ENCODE peak calls at places on chromosomes 1 and 21, in six cellular contexts. L, K, F, G, W and V are unnamed samples.

GRCh38 chr1:10691075-10691739 is 105.2 kb downstream of the CASZ1 start:
- DNase-seq in L (no peak), K (no peak), F (no peak), G (no peak), W (no peak), V (no peak)

GRCh38 chr1:179164494-179164893 is 65.0 kb downstream of the ABL2 start:
- DNase-seq in L (peak; percentile 84), K (no peak), F (no peak), G (no peak), W (no peak), V (no peak)

GRCh38 chr1:3785458-3786157 is 10.7 kb downstream of the LRRC47 start:
- DNase-seq in L (no peak), K (no peak), F (peak; percentile 36), G (no peak), W (no peak), V (peak; percentile 44)

GRCh38 chr1:208203127-208203847 is 40.9 kb downstream of the PLXNA2 start:
- DNase-seq in L (peak; percentile 46), K (peak; percentile 65), F (peak; percentile 79), G (peak; percentile 53), W (no peak), V (peak; percentile 42)

GRCh38 chr1:198449281-198449680 is 91.2 kb downstream of the ATP6V1G3 start:
- DNase-seq in L (no peak), K (no peak), F (no peak), G (no peak), W (no peak), V (no peak)

GRCh38 chr1:230186003-230186863 is 119.2 kb downstream of the GALNT2 start:
- DNase-seq in L (peak; percentile 93), K (no peak), F (peak; percentile 74), G (peak; percentile 93), W (no peak), V (peak; percentile 61)

GRCh38 chr21:26739189-26739588 is 106.0 kb downstream of the ADAMTS1 start:
- DNase-seq in L (peak; percentile 31), K (no peak), F (no peak), G (no peak), W (no peak), V (no peak)

GRCh38 chr1:172980456-172980855 is 70.3 kb downstream of the TNFSF18 start:
- DNase-seq in L (peak; percentile 76), K (no peak), F (no peak), G (no peak), W (no peak), V (no peak)

GRCh38 chr1:229086091-229086490 is 184.8 kb upstream of the RAB4A start:
- DNase-seq in L (no peak), K (no peak), F (no peak), G (no peak), W (no peak), V (no peak)

GRCh38 chr1:185676969-185677368 is 57.2 kb upstream of the HMCN1 start:
- DNase-seq in L (no peak), K (no peak), F (no peak), G (no peak), W (no peak), V (no peak)

GRCh38 chr21:18467715-18468114 is 64.1 kb upstream of the TMPRSS15 start:
- DNase-seq in L (no peak), K (no peak), F (no peak), G (no peak), W (no peak), V (no peak)

GRCh38 chr21:18460979-18461378 is 57.4 kb upstream of the TMPRSS15 start:
- DNase-seq in L (no peak), K (no peak), F (no peak), G (no peak), W (no peak), V (no peak)

GRCh38 chr21:18461743-18462142 is 58.2 kb upstream of the TMPRSS15 start:
- DNase-seq in L (no peak), K (no peak), F (no peak), G (no peak), W (no peak), V (no peak)
- TF ChIP-seq CTCF in L (no peak), K (no peak), F (no peak), G (no peak), W (no peak), V (no peak)

GRCh38 chr1:180278791-180279432 is 48.8 kb downstream of the LHX4 start:
- DNase-seq in L (peak; percentile 15), K (no peak), F (no peak), G (peak; percentile 37), W (no peak), V (no peak)

GRCh38 chr1:180277476-180278192 is 47.6 kb downstream of the LHX4 start:
- DNase-seq in L (no peak), K (no peak), F (no peak), G (no peak), W (no peak), V (no peak)

GRCh38 chr1:180280617-180281016 is 50.6 kb downstream of the LHX4 start:
- DNase-seq in L (no peak), K (no peak), F (no peak), G (no peak), W (no peak), V (no peak)

GRCh38 chr1:180275726-180276125 is 45.7 kb downstream of the LHX4 start:
- DNase-seq in L (no peak), K (no peak), F (no peak), G (no peak), W (no peak), V (peak; percentile 38)

DNA sequence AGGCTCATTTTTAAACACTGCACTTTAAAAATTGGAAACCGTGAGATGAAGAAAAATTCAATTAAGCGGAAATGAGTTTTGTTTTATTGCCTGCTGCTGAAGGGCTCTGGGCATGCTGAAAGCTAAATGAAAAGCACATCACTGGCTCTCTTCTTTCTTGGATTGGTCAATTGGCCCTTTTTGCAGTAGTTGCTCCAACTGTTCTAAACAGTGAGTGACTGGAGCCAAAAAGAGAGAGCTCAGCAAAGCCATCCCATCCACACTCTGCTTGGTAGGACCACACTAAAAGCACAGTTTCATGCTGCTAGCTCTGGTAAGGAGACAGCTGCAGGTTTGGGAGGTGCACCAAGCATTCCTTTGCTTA is 48.1 kb downstream of the LHX4 start:
- DNase-seq in L (no peak), K (no peak), F (no peak), G (no peak), W (no peak), V (no peak)
- TF ChIP-seq POLR2A in L (no peak), K (no peak), F (no peak), G (no peak), W (no peak), V (no peak)

DNA sequence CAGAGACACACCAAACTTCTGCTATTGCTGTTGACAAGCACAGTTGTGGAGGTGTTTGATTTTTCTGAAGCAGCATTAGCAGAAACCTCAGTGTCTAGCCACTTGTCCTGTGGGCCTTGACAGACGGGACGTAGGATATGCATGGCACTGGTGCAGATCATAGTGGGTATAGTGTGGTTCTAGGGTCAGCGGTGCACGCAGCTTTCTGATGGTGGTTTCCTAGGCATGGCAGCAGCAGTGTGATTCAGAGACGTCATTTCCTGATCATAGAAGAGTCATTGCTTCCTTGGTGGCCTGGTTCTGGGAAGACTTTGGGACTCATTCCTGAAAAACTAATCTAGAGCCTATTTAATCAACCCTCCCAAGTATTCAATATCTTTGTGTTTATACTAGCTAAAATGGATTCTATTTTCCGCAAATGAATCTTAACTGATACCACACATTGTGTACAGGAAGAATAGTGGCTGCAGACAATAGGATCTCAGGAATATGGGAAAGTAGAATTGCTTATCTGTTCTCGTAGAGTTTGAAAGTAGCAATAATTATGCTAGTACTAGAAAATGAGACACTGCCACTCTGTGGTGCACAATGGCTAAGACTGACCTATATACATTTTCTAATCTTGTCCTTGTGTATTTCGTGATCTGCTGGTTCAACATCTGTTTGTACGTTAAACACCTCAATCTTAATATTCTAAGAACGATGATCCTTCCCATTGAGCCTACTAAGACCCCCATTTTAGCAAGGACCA is 2.8 kb upstream of the USP1 start:
- DNase-seq in L (no peak), K (no peak), F (no peak), G (no peak), W (no peak), V (no peak)
- TF ChIP-seq CTCF in L (no peak), K (no peak), F (no peak), G (no peak), W (no peak), V (no peak)

DNA sequence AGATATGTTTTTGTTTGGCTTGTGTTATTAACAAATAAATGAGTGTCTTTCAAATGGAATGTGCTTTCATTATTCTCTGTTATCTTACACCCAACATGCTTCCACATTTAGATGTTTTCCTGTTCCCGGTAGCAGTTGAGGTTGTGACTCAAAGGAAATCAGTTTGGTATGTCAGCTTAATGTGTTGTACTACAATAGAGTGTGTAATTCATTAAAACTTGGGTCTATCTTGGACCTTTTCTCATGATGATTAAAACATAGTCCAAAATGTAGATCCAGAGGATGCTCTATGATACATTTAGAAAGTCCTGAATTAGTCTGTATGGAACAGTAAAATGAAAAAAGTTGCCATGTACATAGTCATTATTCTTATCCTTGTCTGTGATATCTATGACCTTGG is 26.7 kb downstream of the RTCA start:
- DNase-seq in L (peak; percentile 3), K (no peak), F (no peak), G (no peak), W (no peak), V (no peak)
- TF ChIP-seq POLR2A in L (no peak), K (no peak), F (no peak), G (no peak), W (no peak), V (no peak)

DNA sequence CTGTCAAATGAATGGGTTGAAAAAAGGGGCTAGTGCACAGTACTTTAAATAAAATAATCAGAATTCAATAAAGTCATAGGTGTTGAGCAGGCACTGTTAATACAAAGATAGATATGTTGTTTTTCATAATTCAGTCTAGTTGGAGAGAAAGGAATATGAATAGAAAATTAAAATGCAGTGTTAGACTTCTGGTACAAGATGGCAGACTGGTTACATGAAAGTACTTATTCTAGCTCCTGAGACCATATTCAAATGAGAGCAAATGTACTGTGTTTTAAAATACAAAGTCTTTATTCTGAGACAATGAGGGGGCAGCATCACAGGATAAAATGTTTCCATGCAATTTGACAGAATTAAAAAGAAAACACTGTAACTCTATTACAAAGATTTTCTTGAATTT is 542.1 kb downstream of the COL11A1 start:
- DNase-seq in L (no peak), K (no peak), F (no peak), G (no peak), W (no peak), V (no peak)
- TF ChIP-seq CTCF in L (no peak), K (no peak), F (no peak), G (no peak), W (no peak), V (no peak)

DNA sequence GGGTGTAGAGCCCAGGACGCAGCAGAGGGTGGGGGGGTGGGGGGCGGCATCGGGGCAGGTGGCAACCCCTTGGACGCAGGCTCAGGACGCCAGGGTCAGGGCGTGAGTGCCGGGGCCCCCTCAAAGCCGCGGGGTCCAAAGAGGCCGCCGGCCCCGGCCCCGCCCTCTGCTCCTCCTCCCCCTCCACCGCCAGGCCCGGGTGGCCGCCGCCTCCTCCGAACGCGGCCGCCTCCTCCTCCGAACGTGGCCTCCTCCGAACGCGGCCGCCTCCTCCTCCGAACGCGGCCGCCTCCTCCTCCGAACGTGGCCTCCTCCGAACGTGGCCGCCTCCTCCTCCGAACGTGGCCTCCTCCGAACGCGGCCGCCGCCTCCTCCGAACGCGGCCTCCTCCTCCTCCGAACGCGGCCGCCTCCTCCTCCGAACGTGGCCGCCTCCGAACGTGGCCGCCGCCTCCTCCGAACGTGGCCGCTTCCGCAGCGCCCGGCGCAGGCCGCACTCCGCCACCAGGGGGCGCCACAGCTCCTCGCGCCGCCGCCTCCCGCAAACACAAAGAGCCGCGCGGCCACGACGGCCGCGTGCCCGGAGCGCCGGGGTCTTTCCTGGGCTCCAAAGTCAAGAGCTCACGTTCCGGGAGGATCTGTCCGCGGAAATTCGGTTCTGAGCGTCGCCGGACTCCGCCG is 19.3 kb upstream of the SAMD11 start:
- DNase-seq in L (peak; percentile 69), K (peak; percentile 87), F (peak; percentile 83), G (peak; percentile 63), W (peak; percentile 96), V (peak; percentile 76)
- TF ChIP-seq POLR2A in L (peak; percentile 71), K (no peak), F (no peak), G (no peak), W (no peak), V (no peak)